ENCODE peak calls at places on chromosomes 5 and 9, in five cellular contexts. F is HepG2, W is GM12878, I is NT2/D1, H is H1. P is an unnamed sample.
A peak's percentile ranks its signal among the peaks of the same experiment; 100 is the strongest.

GRCh38 chr9:98708933-98709911 is at the start of gene GABBR2:
- DNase-seq in H (peak; percentile 67), I (no peak), F (no peak), W (no peak), P (peak; percentile 36)

GRCh38 chr5:40813698-40814281 is 15.6 kb upstream of the PRKAA1 start:
- DNase-seq in W (no peak), F (no peak), H (no peak), I (no peak), P (no peak)

GRCh38 chr5:147567917-147568598 is 58.2 kb upstream of the DPYSL3 start:
- DNase-seq in I (peak; percentile 72), F (no peak), H (no peak), W (no peak), P (no peak)

GRCh38 chr9:108443741-108444140 is 412.0 kb downstream of the ACTL7B start:
- DNase-seq in H (no peak), I (no peak), W (no peak), F (peak; percentile 35), P (no peak)

GRCh38 chr9:113153599-113153998 is 2.8 kb downstream of the SLC31A2 start:
- DNase-seq in F (no peak), I (no peak), W (no peak), H (no peak), P (no peak)

GRCh38 chr5:72600401-72600981 is 93.3 kb upstream of the ZNF366 start:
- DNase-seq in F (no peak), W (no peak), H (no peak), I (no peak), P (no peak)

GRCh38 chr5:151202381-151203139 is 21.3 kb downstream of the CCDC69 start:
- DNase-seq in F (no peak), W (no peak), H (no peak), I (no peak), P (no peak)

GRCh38 chr5:139597134-139597533 is 36.0 kb downstream of the UBE2D2 start:
- DNase-seq in I (no peak), F (no peak), H (no peak), W (no peak), P (no peak)

GRCh38 chr9:98191615-98192502 is 578 bp downstream of the CORO2A start:
- DNase-seq in I (no peak), W (no peak), H (peak; percentile 70), F (no peak), P (peak; percentile 39)

GRCh38 chr5:96080557-96080956 is 118.9 kb upstream of the ELL2 start:
- DNase-seq in H (no peak), W (no peak), F (no peak), I (no peak), P (no peak)

GRCh38 chr5:1883120-1883924 is 597 bp upstream of the IRX4 start:
- DNase-seq in I (no peak), F (no peak), W (no peak), H (peak; percentile 81), P (peak; percentile 73)

GRCh38 chr5:177526791-177527190 is 10.0 kb upstream of the DDX41 start:
- DNase-seq in H (no peak), I (no peak), W (no peak), F (no peak), P (no peak)

GRCh38 chr5:74017112-74017511 is 391.1 kb downstream of the ARHGEF28 start:
- DNase-seq in I (no peak), W (no peak), F (no peak), H (no peak), P (no peak)

GRCh38 chr9:104743377-104743985 is 4.0 kb upstream of the NIPSNAP3A start:
- DNase-seq in F (peak; percentile 68), I (peak; percentile 18), H (no peak), W (peak; percentile 58), P (peak; percentile 45)

GRCh38 chr9:94918038-94918753 is 191.7 kb downstream of the AOPEP start:
- DNase-seq in F (peak; percentile 30), I (no peak), H (no peak), W (peak; percentile 27), P (no peak)

GRCh38 chr9:7491641-7492040 is 307.9 kb downstream of the DMAC1 start:
- DNase-seq in I (no peak), W (no peak), H (no peak), F (no peak), P (no peak)

GRCh38 chr9:130421154-130421801 is 23.5 kb upstream of the ASS1 start:
- DNase-seq in F (no peak), H (no peak), I (no peak), W (no peak), P (no peak)

GRCh38 chr5:132059043-132059695 is 1.3 kb upstream of the IL3 start:
- DNase-seq in W (no peak), H (peak; percentile 39), F (no peak), I (no peak), P (no peak)

GRCh38 chr9:133715866-133716563 is 22.1 kb downstream of the SARDH start:
- DNase-seq in F (peak; percentile 60), I (no peak), W (no peak), H (peak; percentile 80), P (no peak)

GRCh38 chr9:133713960-133714495 is 24.1 kb downstream of the SARDH start:
- DNase-seq in F (no peak), I (no peak), W (no peak), H (no peak), P (no peak)

GRCh38 chr9:133716564-133717112 is 21.5 kb downstream of the SARDH start:
- DNase-seq in W (no peak), I (no peak), F (no peak), H (no peak), P (no peak)

GRCh38 chr9:133714606-133715294 is 23.4 kb downstream of the SARDH start:
- DNase-seq in F (peak; percentile 96), H (no peak), W (no peak), I (no peak), P (no peak)

GRCh38 chr9:133715295-133715865 is 22.8 kb downstream of the SARDH start:
- DNase-seq in H (no peak), W (no peak), F (no peak), I (no peak), P (no peak)
- TF ChIP-seq SUZ12 in H (no peak), W (no peak), F (no peak), I (no peak), P (no peak)

GRCh38 chr5:149317281-149318048 is 27.8 kb upstream of the GRPEL2 start:
- DNase-seq in F (peak; percentile 52), H (no peak), I (no peak), W (no peak), P (peak; percentile 52)
- TF ChIP-seq SUZ12 in F (no peak), H (no peak), I (no peak), W (no peak), P (no peak)

DNA sequence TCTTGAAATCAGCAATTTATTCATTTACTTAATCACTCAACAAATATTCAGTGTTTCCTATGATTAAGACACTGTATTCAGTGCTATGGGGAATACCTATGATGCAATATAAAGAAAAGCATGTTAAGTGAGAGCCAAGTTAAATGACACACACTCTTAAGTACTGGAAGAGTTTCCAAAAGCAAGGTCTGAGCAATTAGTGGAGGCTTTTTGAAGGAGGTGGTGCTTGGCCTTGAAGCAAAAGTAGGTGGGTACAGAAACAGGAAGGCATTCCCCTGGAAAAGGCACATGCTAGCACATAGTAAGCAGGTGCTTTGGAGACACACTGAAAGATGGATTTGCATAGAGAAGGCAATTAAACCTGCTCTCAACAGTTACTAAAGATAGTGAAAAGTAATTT is 4.0 kb downstream of the TSLP start:
- DNase-seq in W (no peak), I (no peak), F (no peak), H (no peak), P (no peak)
- TF ChIP-seq SUZ12 in W (no peak), I (no peak), F (no peak), H (no peak), P (no peak)

GRCh38 chr9:89658401-89658800 is 53.6 kb downstream of the GADD45G start:
- DNase-seq in W (no peak), I (no peak), H (no peak), F (no peak), P (no peak)
- TF ChIP-seq SUZ12 in W (no peak), I (no peak), H (no peak), F (no peak), P (no peak)

GRCh38 chr9:119963798-119964372 is 594.6 kb upstream of the BRINP1 start:
- DNase-seq in W (no peak), I (peak; percentile 96), H (peak; percentile 74), F (peak; percentile 39), P (no peak)

GRCh38 chr9:119959846-119960545 is 590.8 kb upstream of the BRINP1 start:
- DNase-seq in I (no peak), W (no peak), F (no peak), H (no peak), P (no peak)

GRCh38 chr9:119963258-119963797 is 594.1 kb upstream of the BRINP1 start:
- DNase-seq in H (peak; percentile 57), W (no peak), I (peak; percentile 46), F (no peak), P (no peak)

GRCh38 chr9:119961774-119962408 is 592.7 kb upstream of the BRINP1 start:
- DNase-seq in W (no peak), F (peak; percentile 12), H (peak; percentile 91), I (peak; percentile 68), P (peak; percentile 65)
- TF ChIP-seq SUZ12 in W (no peak), F (no peak), H (no peak), I (no peak), P (no peak)

GRCh38 chr9:4519604-4520003 is 29.3 kb downstream of the SLC1A1 start:
- DNase-seq in W (no peak), H (no peak), I (no peak), F (no peak), P (no peak)
- TF ChIP-seq SUZ12 in W (no peak), H (no peak), I (no peak), F (no peak), P (no peak)